ENCODE peak calls at places on chromosomes 5 and 9, in five cellular contexts. L, Q, F, C and E are unnamed samples.

GRCh38 chr5:172175263-172175719 is 12.7 kb downstream of the STK10 start:
- DNase-seq in F (peak; percentile 50), C (no peak), L (peak; percentile 83), Q (no peak), E (no peak)

GRCh38 chr9:80619356-80619755 is 1047.6 kb downstream of the TLE4 start:
- DNase-seq in F (no peak), L (no peak), C (no peak), Q (no peak), E (no peak)

GRCh38 chr5:61578858-61579503 is 246.9 kb downstream of the ZSWIM6 start:
- DNase-seq in Q (no peak), C (no peak), F (no peak), L (no peak), E (no peak)

GRCh38 chr5:170740586-170741205 is 42.8 kb upstream of the GABRP start:
- DNase-seq in F (no peak), L (no peak), Q (no peak), C (peak; percentile 93), E (no peak)

GRCh38 chr5:179475211-179475840 is 75.0 kb upstream of the RUFY1 start:
- DNase-seq in L (no peak), F (no peak), C (no peak), Q (no peak), E (no peak)

GRCh38 chr5:163104496-163104895 is 332.9 kb upstream of the CCNG1 start:
- DNase-seq in Q (no peak), C (no peak), F (no peak), L (no peak), E (peak; percentile 69)

GRCh38 chr5:151811593-151812321 is 40.0 kb downstream of the G3BP1 start:
- DNase-seq in F (no peak), C (peak; percentile 24), L (no peak), Q (no peak), E (no peak)

GRCh38 chr5:73867344-73868335 is 241.6 kb downstream of the ARHGEF28 start:
- DNase-seq in C (no peak), L (no peak), Q (peak; percentile 35), F (no peak), E (no peak)

GRCh38 chr9:571745-572144 is 269.8 kb upstream of the DMRT1 start:
- DNase-seq in L (no peak), C (no peak), Q (no peak), F (no peak), E (no peak)

GRCh38 chr9:101487443-101487855 is 46.2 kb upstream of the RNF20 start:
- DNase-seq in F (no peak), Q (no peak), L (no peak), C (no peak), E (no peak)

GRCh38 chr5:157543825-157544622 is 31.6 kb downstream of the ADAM19 start:
- DNase-seq in C (no peak), L (no peak), F (no peak), Q (peak; percentile 51), E (no peak)

GRCh38 chr5:163347671-163348070 is 89.7 kb upstream of the CCNG1 start:
- DNase-seq in F (no peak), L (peak; percentile 50), C (peak; percentile 84), Q (peak; percentile 70), E (peak; percentile 72)

GRCh38 chr9:131739988-131740648 is at the start of gene RAPGEF1:
- DNase-seq in Q (peak; percentile 91), C (no peak), L (peak; percentile 77), F (peak; percentile 99), E (peak; percentile 74)

GRCh38 chr9:38025166-38025565 is 43.9 kb downstream of the SHB start:
- DNase-seq in C (no peak), L (no peak), Q (no peak), F (no peak), E (no peak)

GRCh38 chr5:1278656-1279442 is 16.0 kb downstream of the TERT start:
- DNase-seq in F (no peak), C (no peak), L (no peak), Q (no peak), E (no peak)

GRCh38 chr9:114312513-114312875 is 10.4 kb upstream of the ORM1 start:
- DNase-seq in C (no peak), Q (no peak), F (no peak), L (no peak), E (no peak)

GRCh38 chr9:89743576-89744254 is 138.9 kb downstream of the GADD45G start:
- DNase-seq in Q (no peak), C (peak; percentile 73), F (no peak), L (no peak), E (peak; percentile 63)

GRCh38 chr9:126612813-126613641 is 701 bp upstream of the LMX1B start:
- DNase-seq in F (no peak), L (no peak), Q (peak; percentile 26), C (no peak), E (peak; percentile 47)

GRCh38 chr5:96004087-96004486 is 42.4 kb upstream of the ELL2 start:
- DNase-seq in L (no peak), C (no peak), Q (no peak), F (no peak), E (no peak)

GRCh38 chr9:101586651-101587050 is 8.1 kb downstream of the PPP3R2 start:
- DNase-seq in L (no peak), C (no peak), F (no peak), Q (no peak), E (no peak)

GRCh38 chr5:99004960-99005359 is 76.2 kb upstream of the CHD1 start:
- DNase-seq in L (no peak), C (no peak), Q (no peak), F (no peak), E (no peak)

GRCh38 chr9:98805506-98806272 is 1.8 kb upstream of the GALNT12 start:
- DNase-seq in C (peak; percentile 53), F (no peak), L (no peak), Q (no peak), E (no peak)

GRCh38 chr9:130651752-130652151 is 12.6 kb upstream of the PRDM12 start:
- DNase-seq in Q (no peak), C (no peak), F (no peak), L (no peak), E (peak; percentile 11)

GRCh38 chr5:172940242-172941066 is 18.8 kb upstream of the RPL26L1 start:
- DNase-seq in L (no peak), C (peak; percentile 29), F (no peak), Q (no peak), E (no peak)

GRCh38 chr5:122330881-122331280 is 18.8 kb downstream of the SNCAIP start:
- DNase-seq in F (no peak), Q (no peak), L (no peak), C (peak; percentile 70), E (no peak)

GRCh38 chr9:96009690-96010477 is 134.4 kb downstream of the ERCC6L2 start:
- DNase-seq in Q (no peak), L (peak; percentile 21), C (no peak), F (no peak), E (no peak)

GRCh38 chr9:105676351-105676923 is 14.2 kb downstream of the TAL2 start:
- DNase-seq in C (no peak), L (no peak), Q (no peak), F (no peak), E (no peak)

GRCh38 chr5:149408252-149409099 is 29.4 kb upstream of the IL17B start:
- DNase-seq in C (no peak), F (no peak), Q (no peak), L (no peak), E (no peak)